ENCODE peak calls at places on chromosomes 16 and 17, in ten cellular contexts. One of them, this sample, is unnamed.

GRCh38 chr17:6568186-6568758 is 11.9 kb upstream of the PITPNM3 start:
- DNase-seq in fibroblast of the aortic adventitia: no peak
- DNase-seq in psoas muscle: no peak
- DNase-seq in cardiac fibroblast: no peak
- DNase-seq in GM23338: no peak
- DNase-seq in IMR-90: no peak
- DNase-seq in HFFc6: no peak
- DNase-seq in natural killer cell: no peak
- DNase-seq in PC-9: no peak
- DNase-seq in AG04449: no peak
- DNase-seq in this sample: no peak

GRCh38 chr17:61720016-61720795 is 129.2 kb upstream of the NACA2 start:
- DNase-seq in fibroblast of the aortic adventitia: no peak
- DNase-seq in psoas muscle: no peak
- DNase-seq in cardiac fibroblast: peak; percentile 2
- DNase-seq in GM23338: no peak
- DNase-seq in IMR-90: peak; percentile 84
- DNase-seq in HFFc6: no peak
- DNase-seq in natural killer cell: no peak
- DNase-seq in PC-9: no peak
- DNase-seq in AG04449: no peak
- DNase-seq in this sample: no peak

GRCh38 chr16:59702531-59702930 is 968.4 kb upstream of the GOT2 start:
- DNase-seq in fibroblast of the aortic adventitia: no peak
- DNase-seq in psoas muscle: no peak
- DNase-seq in cardiac fibroblast: no peak
- DNase-seq in GM23338: no peak
- DNase-seq in IMR-90: no peak
- DNase-seq in HFFc6: no peak
- DNase-seq in natural killer cell: no peak
- DNase-seq in PC-9: no peak
- DNase-seq in AG04449: no peak
- DNase-seq in this sample: no peak

GRCh38 chr16:19338335-19338734 is 52.8 kb downstream of the CLEC19A start:
- DNase-seq in fibroblast of the aortic adventitia: no peak
- DNase-seq in psoas muscle: no peak
- DNase-seq in cardiac fibroblast: no peak
- DNase-seq in GM23338: no peak
- DNase-seq in IMR-90: no peak
- DNase-seq in HFFc6: no peak
- DNase-seq in natural killer cell: no peak
- DNase-seq in PC-9: no peak
- DNase-seq in AG04449: no peak
- DNase-seq in this sample: no peak

GRCh38 chr17:69417545-69418483 is 3.3 kb downstream of the MAP2K6 start:
- DNase-seq in fibroblast of the aortic adventitia: no peak
- DNase-seq in psoas muscle: no peak
- DNase-seq in cardiac fibroblast: no peak
- DNase-seq in GM23338: peak; percentile 35
- DNase-seq in IMR-90: no peak
- DNase-seq in HFFc6: no peak
- DNase-seq in natural killer cell: no peak
- DNase-seq in PC-9: no peak
- DNase-seq in AG04449: no peak
- DNase-seq in this sample: no peak

GRCh38 chr16:67781548-67781921 is 24.8 kb downstream of the RANBP10 start:
- DNase-seq in fibroblast of the aortic adventitia: no peak
- DNase-seq in psoas muscle: no peak
- DNase-seq in cardiac fibroblast: no peak
- DNase-seq in GM23338: no peak
- DNase-seq in IMR-90: no peak
- DNase-seq in HFFc6: no peak
- DNase-seq in natural killer cell: no peak
- DNase-seq in PC-9: no peak
- DNase-seq in AG04449: no peak
- DNase-seq in this sample: no peak

GRCh38 chr17:8629371-8630226 is 926 bp downstream of the MYH10 start:
- DNase-seq in fibroblast of the aortic adventitia: no peak
- DNase-seq in psoas muscle: peak; percentile 56
- DNase-seq in cardiac fibroblast: peak; percentile 44
- DNase-seq in GM23338: peak; percentile 57
- DNase-seq in IMR-90: no peak
- DNase-seq in HFFc6: no peak
- DNase-seq in natural killer cell: no peak
- DNase-seq in PC-9: no peak
- DNase-seq in AG04449: no peak
- DNase-seq in this sample: peak; percentile 36

GRCh38 chr17:68456529-68457167 is 648 bp downstream of the WIPI1 start:
- DNase-seq in fibroblast of the aortic adventitia: peak; percentile 90
- DNase-seq in psoas muscle: peak; percentile 89
- DNase-seq in cardiac fibroblast: peak; percentile 96
- DNase-seq in GM23338: peak; percentile 93
- DNase-seq in IMR-90: peak; percentile 90
- DNase-seq in HFFc6: peak; percentile 88
- DNase-seq in natural killer cell: no peak
- DNase-seq in PC-9: peak; percentile 57
- DNase-seq in AG04449: peak; percentile 69
- DNase-seq in this sample: no peak

GRCh38 chr16:86016201-86016965 is 117.4 kb downstream of the IRF8 start:
- DNase-seq in fibroblast of the aortic adventitia: peak; percentile 73
- DNase-seq in psoas muscle: no peak
- DNase-seq in cardiac fibroblast: peak; percentile 71
- DNase-seq in GM23338: peak; percentile 78
- DNase-seq in IMR-90: peak; percentile 70
- DNase-seq in HFFc6: peak; percentile 55
- DNase-seq in natural killer cell: no peak
- DNase-seq in PC-9: peak; percentile 13
- DNase-seq in AG04449: peak; percentile 4
- DNase-seq in this sample: no peak

GRCh38 chr16:86022381-86022960 is 123.5 kb downstream of the IRF8 start:
- DNase-seq in fibroblast of the aortic adventitia: no peak
- DNase-seq in psoas muscle: no peak
- DNase-seq in cardiac fibroblast: no peak
- DNase-seq in GM23338: no peak
- DNase-seq in IMR-90: no peak
- DNase-seq in HFFc6: no peak
- DNase-seq in natural killer cell: no peak
- DNase-seq in PC-9: no peak
- DNase-seq in AG04449: no peak
- DNase-seq in this sample: no peak

GRCh38 chr16:86020971-86021370 is 122.0 kb downstream of the IRF8 start:
- DNase-seq in fibroblast of the aortic adventitia: no peak
- DNase-seq in psoas muscle: no peak
- DNase-seq in cardiac fibroblast: no peak
- DNase-seq in GM23338: no peak
- DNase-seq in IMR-90: no peak
- DNase-seq in HFFc6: no peak
- DNase-seq in natural killer cell: no peak
- DNase-seq in PC-9: no peak
- DNase-seq in AG04449: no peak
- DNase-seq in this sample: no peak

GRCh38 chr16:86018487-86018886 is 119.5 kb downstream of the IRF8 start:
- DNase-seq in fibroblast of the aortic adventitia: peak; percentile 25
- DNase-seq in psoas muscle: no peak
- DNase-seq in cardiac fibroblast: peak; percentile 27
- DNase-seq in GM23338: no peak
- DNase-seq in IMR-90: peak; percentile 45
- DNase-seq in HFFc6: peak; percentile 17
- DNase-seq in natural killer cell: no peak
- DNase-seq in PC-9: no peak
- DNase-seq in AG04449: no peak
- DNase-seq in this sample: no peak

DNA sequence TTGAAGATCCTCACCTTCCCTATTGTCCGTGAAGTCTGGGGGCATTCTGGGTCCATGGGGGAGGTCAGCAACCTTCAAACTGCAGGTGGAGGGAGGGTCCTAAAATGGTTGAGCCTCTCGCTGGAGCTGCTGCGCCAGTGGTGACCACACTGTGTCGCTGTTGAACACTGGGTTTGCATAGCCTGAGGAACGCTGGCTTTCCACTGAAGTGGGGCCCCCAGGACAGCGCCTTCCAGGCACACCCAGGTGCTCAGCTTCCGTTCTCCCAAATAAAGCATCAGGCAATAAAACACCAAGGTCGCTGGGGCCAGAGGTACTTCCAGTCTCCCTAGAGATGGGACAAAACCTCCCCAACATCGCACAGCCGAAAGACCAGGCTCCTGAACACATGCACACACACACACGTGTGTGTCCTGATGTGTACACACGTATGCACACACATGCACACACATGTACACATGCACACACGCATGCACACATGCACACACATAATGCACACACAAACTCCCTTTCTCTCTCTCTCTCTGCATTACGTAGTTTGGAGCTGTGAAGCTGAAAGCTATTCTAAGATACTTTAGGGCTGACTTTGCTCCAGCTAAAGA is 120.6 kb downstream of the IRF8 start:
- DNase-seq in fibroblast of the aortic adventitia: no peak
- DNase-seq in psoas muscle: no peak
- DNase-seq in cardiac fibroblast: no peak
- DNase-seq in GM23338: peak; percentile 70
- DNase-seq in IMR-90: no peak
- DNase-seq in HFFc6: no peak
- DNase-seq in natural killer cell: no peak
- DNase-seq in PC-9: no peak
- DNase-seq in AG04449: no peak
- DNase-seq in this sample: no peak
- TF ChIP-seq CTCF in fibroblast of the aortic adventitia: peak; percentile 28
- TF ChIP-seq CTCF in psoas muscle: no peak
- TF ChIP-seq CTCF in cardiac fibroblast: peak; percentile 28
- TF ChIP-seq CTCF in GM23338: peak; percentile 89
- TF ChIP-seq CTCF in IMR-90: peak; percentile 31
- TF ChIP-seq CTCF in HFFc6: peak; percentile 69
- TF ChIP-seq CTCF in natural killer cell: peak; percentile 13
- TF ChIP-seq CTCF in PC-9: peak; percentile 51
- TF ChIP-seq CTCF in AG04449: no peak
- TF ChIP-seq CTCF in this sample: peak; percentile 41

GRCh38 chr16:85172465-85173071 is 60.3 kb upstream of the CIBAR2 start:
- DNase-seq in fibroblast of the aortic adventitia: no peak
- DNase-seq in psoas muscle: peak; percentile 81
- DNase-seq in cardiac fibroblast: no peak
- DNase-seq in GM23338: peak; percentile 78
- DNase-seq in IMR-90: peak; percentile 53
- DNase-seq in HFFc6: peak; percentile 57
- DNase-seq in natural killer cell: no peak
- DNase-seq in PC-9: peak; percentile 52
- DNase-seq in AG04449: no peak
- DNase-seq in this sample: no peak
- TF ChIP-seq CTCF in fibroblast of the aortic adventitia: no peak
- TF ChIP-seq CTCF in psoas muscle: peak; percentile 46
- TF ChIP-seq CTCF in cardiac fibroblast: no peak
- TF ChIP-seq CTCF in GM23338: peak; percentile 56
- TF ChIP-seq CTCF in IMR-90: peak; percentile 42
- TF ChIP-seq CTCF in HFFc6: peak; percentile 77
- TF ChIP-seq CTCF in natural killer cell: no peak
- TF ChIP-seq CTCF in PC-9: no peak
- TF ChIP-seq CTCF in AG04449: peak; percentile 54
- TF ChIP-seq CTCF in this sample: peak; percentile 51

GRCh38 chr16:53502331-53503269 is at the start of gene AKTIP:
- DNase-seq in fibroblast of the aortic adventitia: peak; percentile 53
- DNase-seq in psoas muscle: peak; percentile 68
- DNase-seq in cardiac fibroblast: peak; percentile 46
- DNase-seq in GM23338: peak; percentile 74
- DNase-seq in IMR-90: peak; percentile 52
- DNase-seq in HFFc6: peak; percentile 37
- DNase-seq in natural killer cell: peak; percentile 33
- DNase-seq in PC-9: peak; percentile 72
- DNase-seq in AG04449: no peak
- DNase-seq in this sample: peak; percentile 56

GRCh38 chr16:53503270-53503911 is 382 bp upstream of the AKTIP start:
- DNase-seq in fibroblast of the aortic adventitia: peak; percentile 100
- DNase-seq in psoas muscle: peak; percentile 100
- DNase-seq in cardiac fibroblast: peak; percentile 100
- DNase-seq in GM23338: peak; percentile 100
- DNase-seq in IMR-90: peak; percentile 100
- DNase-seq in HFFc6: peak; percentile 100
- DNase-seq in natural killer cell: peak; percentile 99
- DNase-seq in PC-9: peak; percentile 99
- DNase-seq in AG04449: peak; percentile 100
- DNase-seq in this sample: peak; percentile 100

GRCh38 chr16:53504665-53505064 is 1.7 kb upstream of the AKTIP start:
- DNase-seq in fibroblast of the aortic adventitia: peak; percentile 34
- DNase-seq in psoas muscle: peak; percentile 57
- DNase-seq in cardiac fibroblast: peak; percentile 85
- DNase-seq in GM23338: no peak
- DNase-seq in IMR-90: peak; percentile 46
- DNase-seq in HFFc6: no peak
- DNase-seq in natural killer cell: no peak
- DNase-seq in PC-9: no peak
- DNase-seq in AG04449: no peak
- DNase-seq in this sample: no peak

GRCh38 chr16:53506254-53506653 is 3.2 kb upstream of the AKTIP start:
- DNase-seq in fibroblast of the aortic adventitia: no peak
- DNase-seq in psoas muscle: no peak
- DNase-seq in cardiac fibroblast: no peak
- DNase-seq in GM23338: no peak
- DNase-seq in IMR-90: no peak
- DNase-seq in HFFc6: no peak
- DNase-seq in natural killer cell: no peak
- DNase-seq in PC-9: no peak
- DNase-seq in AG04449: no peak
- DNase-seq in this sample: no peak

DNA sequence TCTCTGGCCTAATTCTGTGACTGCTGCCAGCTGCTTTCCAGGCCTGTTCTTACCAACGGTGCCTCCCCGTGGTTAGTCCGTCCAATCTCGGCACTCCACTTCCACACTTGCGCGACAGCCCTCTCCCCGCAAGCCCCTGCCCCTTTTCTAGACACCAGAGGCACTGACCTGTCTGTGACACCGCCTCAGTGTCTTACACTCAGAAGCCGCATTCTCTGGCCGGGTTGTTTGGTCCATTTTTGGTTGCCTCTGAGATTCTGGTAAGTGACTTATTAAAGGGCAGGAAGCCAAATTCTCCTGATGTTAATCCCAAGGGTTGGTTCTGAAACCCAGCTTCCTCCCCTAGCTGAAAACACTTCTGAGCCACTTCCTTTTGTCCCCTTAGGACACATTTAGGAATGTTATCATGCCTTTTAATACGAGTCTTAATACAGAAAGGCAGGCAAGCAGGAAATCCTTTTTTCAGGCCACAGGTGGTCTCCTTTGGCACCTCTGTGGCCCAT is 1.2 kb upstream of the AKTIP start:
- DNase-seq in fibroblast of the aortic adventitia: peak; percentile 72
- DNase-seq in psoas muscle: peak; percentile 75
- DNase-seq in cardiac fibroblast: peak; percentile 84
- DNase-seq in GM23338: peak; percentile 7
- DNase-seq in IMR-90: peak; percentile 31
- DNase-seq in HFFc6: peak; percentile 26
- DNase-seq in natural killer cell: peak; percentile 30
- DNase-seq in PC-9: peak; percentile 23
- DNase-seq in AG04449: no peak
- DNase-seq in this sample: peak; percentile 23
- TF ChIP-seq CTCF in fibroblast of the aortic adventitia: no peak
- TF ChIP-seq CTCF in psoas muscle: no peak
- TF ChIP-seq CTCF in cardiac fibroblast: no peak
- TF ChIP-seq CTCF in GM23338: no peak
- TF ChIP-seq CTCF in IMR-90: no peak
- TF ChIP-seq CTCF in HFFc6: no peak
- TF ChIP-seq CTCF in natural killer cell: no peak
- TF ChIP-seq CTCF in PC-9: no peak
- TF ChIP-seq CTCF in AG04449: no peak
- TF ChIP-seq CTCF in this sample: no peak

GRCh38 chr17:59105852-59106462 is 723 bp downstream of the TRIM37 start:
- DNase-seq in fibroblast of the aortic adventitia: peak; percentile 42
- DNase-seq in psoas muscle: peak; percentile 75
- DNase-seq in cardiac fibroblast: peak; percentile 56
- DNase-seq in GM23338: peak; percentile 61
- DNase-seq in IMR-90: peak; percentile 41
- DNase-seq in HFFc6: peak; percentile 26
- DNase-seq in natural killer cell: no peak
- DNase-seq in PC-9: peak; percentile 59
- DNase-seq in AG04449: no peak
- DNase-seq in this sample: peak; percentile 28

GRCh38 chr17:59107306-59107670 is 608 bp upstream of the TRIM37 start:
- DNase-seq in fibroblast of the aortic adventitia: no peak
- DNase-seq in psoas muscle: no peak
- DNase-seq in cardiac fibroblast: no peak
- DNase-seq in GM23338: no peak
- DNase-seq in IMR-90: no peak
- DNase-seq in HFFc6: no peak
- DNase-seq in natural killer cell: no peak
- DNase-seq in PC-9: no peak
- DNase-seq in AG04449: no peak
- DNase-seq in this sample: no peak

GRCh38 chr17:59108400-59109102 is 1.9 kb upstream of the TRIM37 start:
- DNase-seq in fibroblast of the aortic adventitia: no peak
- DNase-seq in psoas muscle: no peak
- DNase-seq in cardiac fibroblast: no peak
- DNase-seq in GM23338: no peak
- DNase-seq in IMR-90: no peak
- DNase-seq in HFFc6: no peak
- DNase-seq in natural killer cell: no peak
- DNase-seq in PC-9: no peak
- DNase-seq in AG04449: no peak
- DNase-seq in this sample: no peak

GRCh38 chr17:59110973-59111372 is 4.3 kb upstream of the TRIM37 start:
- DNase-seq in fibroblast of the aortic adventitia: no peak
- DNase-seq in psoas muscle: no peak
- DNase-seq in cardiac fibroblast: no peak
- DNase-seq in GM23338: no peak
- DNase-seq in IMR-90: no peak
- DNase-seq in HFFc6: no peak
- DNase-seq in natural killer cell: no peak
- DNase-seq in PC-9: no peak
- DNase-seq in AG04449: no peak
- DNase-seq in this sample: no peak

DNA sequence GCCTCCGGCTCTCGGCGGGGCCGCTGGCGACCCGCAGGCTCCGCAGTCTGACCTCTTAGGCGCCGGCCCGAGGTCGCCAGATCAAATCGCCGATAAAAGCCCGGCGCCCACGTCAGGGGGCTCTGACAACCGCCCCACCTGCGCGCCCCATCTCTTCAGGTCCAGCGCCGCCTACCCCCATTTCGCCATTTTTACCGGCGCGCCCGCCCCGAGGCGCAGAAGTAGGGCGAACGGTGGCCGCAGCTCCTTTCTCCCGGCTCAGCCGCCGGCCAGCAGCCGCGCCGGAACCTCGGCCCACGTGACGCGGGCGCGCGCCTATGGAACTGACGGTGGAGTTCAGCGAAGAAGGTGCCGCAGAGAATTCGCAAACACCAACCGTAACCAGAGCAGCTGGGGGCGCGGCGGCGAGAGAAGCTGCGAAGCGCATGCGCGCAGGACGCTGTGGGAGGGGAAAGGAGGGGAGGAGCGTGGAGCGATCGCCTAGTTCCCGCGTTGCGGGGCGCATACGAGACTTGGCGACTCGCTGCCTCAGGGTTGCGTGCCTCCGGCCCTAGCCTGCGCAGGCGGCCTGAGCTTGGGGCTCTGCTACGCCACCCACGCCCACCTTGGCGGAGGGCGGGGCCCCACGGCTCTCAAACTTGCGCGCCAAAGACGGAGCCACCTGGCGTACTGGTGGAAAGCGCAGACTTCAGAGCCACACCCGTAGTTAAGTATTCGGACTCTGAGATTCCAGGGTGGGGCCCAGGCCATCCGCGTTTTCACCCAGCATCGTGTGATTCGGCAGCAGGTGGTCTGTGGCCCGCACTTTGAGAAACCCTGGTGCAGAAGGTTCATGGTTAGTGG is at the start of gene TRIM37:
- DNase-seq in fibroblast of the aortic adventitia: peak; percentile 98
- DNase-seq in psoas muscle: peak; percentile 99
- DNase-seq in cardiac fibroblast: peak; percentile 99
- DNase-seq in GM23338: peak; percentile 99
- DNase-seq in IMR-90: peak; percentile 99
- DNase-seq in HFFc6: peak; percentile 98
- DNase-seq in natural killer cell: peak; percentile 97
- DNase-seq in PC-9: peak; percentile 99
- DNase-seq in AG04449: peak; percentile 87
- DNase-seq in this sample: peak; percentile 99
- TF ChIP-seq CTCF in fibroblast of the aortic adventitia: no peak
- TF ChIP-seq CTCF in psoas muscle: no peak
- TF ChIP-seq CTCF in cardiac fibroblast: no peak
- TF ChIP-seq CTCF in GM23338: no peak
- TF ChIP-seq CTCF in IMR-90: no peak
- TF ChIP-seq CTCF in HFFc6: peak; percentile 34
- TF ChIP-seq CTCF in natural killer cell: no peak
- TF ChIP-seq CTCF in PC-9: no peak
- TF ChIP-seq CTCF in AG04449: no peak
- TF ChIP-seq CTCF in this sample: peak; percentile 15